ENCODE peak calls at places on chromosome 20, in six cellular contexts. I is cardiac muscle cell, H is H9, Z is psoas muscle, C is GM10248, D is pancreas. B is an unnamed sample.
A peak's percentile ranks its signal among the peaks of the same experiment; 100 is the strongest.

GRCh38 chr20:46255440-46256104 is 52.7 kb downstream of the CDH22 start:
- DNase-seq in D (peak; percentile 89), H (no peak), I (peak; percentile 88), C (no peak), Z (peak; percentile 61), B (no peak)

GRCh38 chr20:24628985-24629384 is 159.6 kb downstream of the SYNDIG1 start:
- DNase-seq in D (no peak), Z (no peak), C (no peak), H (no peak), I (no peak), B (no peak)

GRCh38 chr20:34916774-34917354 is 38.7 kb downstream of the GSS start:
- DNase-seq in D (no peak), Z (no peak), H (no peak), I (no peak), C (no peak), B (no peak)

GRCh38 chr20:54134445-54135220 is 39.2 kb downstream of the CYP24A1 start:
- DNase-seq in Z (no peak), D (no peak), C (no peak), H (no peak), I (no peak), B (no peak)

GRCh38 chr20:2162823-2163166 is 61.2 kb downstream of the STK35 start:
- DNase-seq in D (no peak), I (no peak), Z (no peak), C (no peak), H (no peak), B (no peak)

GRCh38 chr20:6235510-6235909 is 112.7 kb upstream of the FERMT1 start:
- DNase-seq in Z (no peak), D (no peak), H (no peak), I (no peak), C (no peak), B (no peak)

GRCh38 chr20:51249215-51249614 is 226.3 kb upstream of the KCNG1 start:
- DNase-seq in Z (no peak), D (no peak), I (no peak), H (no peak), C (no peak), B (no peak)

GRCh38 chr20:44134897-44135810 is 51.8 kb downstream of the JPH2 start:
- DNase-seq in C (peak; percentile 53), I (peak; percentile 45), Z (no peak), D (no peak), H (no peak), B (no peak)

GRCh38 chr20:19540401-19540800 is 217.7 kb upstream of the RIN2 start:
- DNase-seq in I (no peak), Z (no peak), H (no peak), D (no peak), C (no peak), B (no peak)

GRCh38 chr20:52978851-52979250 is 6.7 kb downstream of the TSHZ2 start:
- DNase-seq in C (no peak), I (no peak), Z (no peak), H (no peak), D (no peak), B (no peak)

GRCh38 chr20:39853050-39853449 is 836.0 kb downstream of the MAFB start:
- DNase-seq in H (no peak), Z (no peak), C (no peak), D (no peak), I (no peak), B (no peak)

GRCh38 chr20:5349448-5349847 is 32.7 kb upstream of the PROKR2 start:
- DNase-seq in I (no peak), D (no peak), H (no peak), C (no peak), Z (no peak), B (no peak)

GRCh38 chr20:60810561-60810960 is 441.5 kb upstream of the CDH4 start:
- DNase-seq in I (no peak), H (no peak), D (no peak), C (no peak), Z (no peak), B (no peak)

GRCh38 chr20:57069442-57069841 is 197.0 kb downstream of the BMP7 start:
- DNase-seq in Z (no peak), D (no peak), C (no peak), H (no peak), I (no peak), B (no peak)

GRCh38 chr20:13819885-13820645 is 35.2 kb downstream of the NDUFAF5 start:
- DNase-seq in D (peak; percentile 57), C (peak; percentile 59), I (peak; percentile 71), Z (peak; percentile 28), H (peak; percentile 38), B (peak; percentile 8)

GRCh38 chr20:24773751-24774201 is 175.3 kb upstream of the CST7 start:
- DNase-seq in I (no peak), C (no peak), D (no peak), Z (no peak), H (peak; percentile 7), B (no peak)

GRCh38 chr20:53493201-53493908 is 100.3 kb downstream of the ZNF217 start:
- DNase-seq in D (no peak), C (no peak), Z (no peak), I (no peak), H (no peak), B (no peak)

GRCh38 chr20:25212242-25212641 is 16.7 kb downstream of the ENTPD6 start:
- DNase-seq in C (no peak), Z (no peak), I (no peak), D (no peak), H (no peak), B (no peak)

GRCh38 chr20:4195499-4195898 is 180.1 kb upstream of the RNF24 start:
- DNase-seq in Z (no peak), H (peak; percentile 63), C (no peak), I (peak; percentile 52), D (no peak), B (peak; percentile 52)

GRCh38 chr20:4189375-4189774 is 174.0 kb upstream of the RNF24 start:
- DNase-seq in D (no peak), Z (no peak), H (no peak), C (no peak), I (no peak), B (no peak)

GRCh38 chr20:4193053-4193452 is 177.7 kb upstream of the RNF24 start:
- DNase-seq in D (no peak), Z (no peak), H (no peak), C (no peak), I (no peak), B (no peak)

GRCh38 chr20:4190792-4191519 is 175.6 kb upstream of the RNF24 start:
- DNase-seq in D (no peak), Z (no peak), C (no peak), H (no peak), I (no peak), B (no peak)

GRCh38 chr20:4192378-4193048 is 177.2 kb upstream of the RNF24 start:
- DNase-seq in C (no peak), Z (no peak), D (no peak), I (no peak), H (no peak), B (no peak)
- TF ChIP-seq CTCF in C (no peak), Z (no peak), D (no peak), I (peak; percentile 16), H (no peak), B (no peak)

GRCh38 chr20:45226287-45226686 is 5.1 kb downstream of the SEMG2 start:
- DNase-seq in H (no peak), I (no peak), D (no peak), Z (no peak), C (no peak), B (no peak)

GRCh38 chr20:45230631-45231030 is 9.5 kb downstream of the SEMG2 start:
- DNase-seq in Z (no peak), C (no peak), H (no peak), D (no peak), I (no peak), B (no peak)

GRCh38 chr20:45229264-45230056 is 8.3 kb downstream of the SEMG2 start:
- DNase-seq in I (no peak), Z (no peak), H (peak; percentile 87), C (peak; percentile 26), D (peak; percentile 55), B (no peak)
- TF ChIP-seq CTCF in I (peak; percentile 53), Z (no peak), H (peak; percentile 92), C (peak; percentile 27), D (peak; percentile 34), B (no peak)

GRCh38 chr20:41601742-41602141 is 16.4 kb downstream of the CHD6 start:
- DNase-seq in H (no peak), I (no peak), C (no peak), Z (no peak), D (no peak), B (no peak)

GRCh38 chr20:41607791-41608190 is 10.4 kb downstream of the CHD6 start:
- DNase-seq in H (no peak), Z (no peak), C (no peak), I (no peak), D (no peak), B (no peak)

GRCh38 chr20:41599699-41600104 is 18.5 kb downstream of the CHD6 start:
- DNase-seq in Z (no peak), H (no peak), I (no peak), C (no peak), D (no peak), B (no peak)

GRCh38 chr20:41600926-41601631 is 17.1 kb downstream of the CHD6 start:
- DNase-seq in C (no peak), Z (no peak), I (no peak), D (no peak), H (no peak), B (no peak)

DNA sequence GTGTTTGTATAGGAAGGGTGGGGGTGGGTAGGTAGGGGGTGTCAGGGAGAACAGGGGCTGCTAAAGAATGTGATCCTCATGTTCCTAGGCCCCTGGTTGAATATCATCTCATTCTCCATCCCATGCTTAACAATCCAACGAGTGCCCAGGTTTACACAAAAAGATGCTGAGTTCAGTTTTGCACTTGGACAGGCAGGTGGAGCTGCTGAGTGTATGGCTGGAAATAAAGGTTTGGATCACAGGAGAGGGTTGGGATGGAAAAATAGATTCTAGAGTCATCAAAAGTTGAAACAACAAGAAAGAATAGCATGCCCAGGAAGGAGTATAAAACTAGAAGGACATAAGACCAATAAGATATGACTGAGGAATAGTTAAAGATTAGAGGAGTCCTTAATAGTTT is 14.2 kb downstream of the CHD6 start:
- DNase-seq in C (no peak), I (no peak), Z (no peak), D (no peak), H (no peak), B (no peak)
- TF ChIP-seq CTCF in C (no peak), I (peak; percentile 19), Z (no peak), D (no peak), H (no peak), B (no peak)

GRCh38 chr20:49936153-49937022 is at the start of gene RNF114:
- DNase-seq in H (peak; percentile 88), I (peak; percentile 95), D (peak; percentile 93), Z (peak; percentile 94), C (peak; percentile 99), B (peak; percentile 97)
- TF ChIP-seq CTCF in H (no peak), I (no peak), D (no peak), Z (no peak), C (no peak), B (no peak)

GRCh38 chr20:32652739-32653526 is 20.8 kb downstream of the C20orf203 start:
- DNase-seq in C (peak; percentile 88), D (peak; percentile 86), I (peak; percentile 89), Z (peak; percentile 80), H (peak; percentile 87), B (peak; percentile 93)
- TF ChIP-seq CTCF in C (peak; percentile 95), D (peak; percentile 88), I (peak; percentile 93), Z (peak; percentile 94), H (peak; percentile 100), B (peak; percentile 95)